ENCODE peak calls at places on chromosome 22, in ten cellular contexts. H, N, G, L, O, T, U, A, C and M are unnamed samples. For H3K4me1, the result is how much of the 10 kb centered on the place peaks cover.

GRCh38 chr22:36325163-36326031 is 62.4 kb downstream of the MYH9 start:
- DNase-seq in H (no peak), N (peak), G (no peak), L (peak), O (no peak), T (no peak), U (peak), A (no peak), C (no peak), M (peak)

GRCh38 chr22:45879552-45879949 is 97.4 kb downstream of the WNT7B start:
- DNase-seq in H (no peak), N (peak), G (no peak), L (no peak), O (no peak), T (no peak), U (no peak), A (no peak), C (no peak), M (peak)

GRCh38 chr22:30381250-30381649 is 6.0 kb downstream of the RNF215 start:
- DNase-seq in H (no peak), N (peak), G (no peak), L (no peak), O (no peak), T (no peak), U (no peak), A (no peak), C (no peak), M (no peak)

GRCh38 chr22:23182289-23183106 is 2.2 kb downstream of the BCR start:
- DNase-seq in H (peak), N (no peak), G (peak), L (no peak), O (no peak), T (peak), U (peak), A (no peak), C (peak), M (no peak)

GRCh38 chr22:35564975-35565867 is 24.6 kb downstream of the RASD2 start:
- DNase-seq in H (no peak), N (no peak), G (no peak), L (no peak), O (no peak), T (no peak), U (no peak), A (no peak), C (no peak), M (no peak)

GRCh38 chr22:27377501-27377900 is 424.1 kb downstream of the MN1 start:
- DNase-seq in H (no peak), N (no peak), G (no peak), L (no peak), O (no peak), T (peak), U (no peak), A (no peak), C (no peak), M (no peak)

GRCh38 chr22:45626198-45626651 is 45.4 kb upstream of the ATXN10 start:
- DNase-seq in H (no peak), N (no peak), G (no peak), L (peak), O (peak), T (peak), U (peak), A (no peak), C (no peak), M (no peak)

GRCh38 chr22:40329466-40329865 is 16.8 kb upstream of the ADSL start:
- DNase-seq in H (no peak), N (no peak), G (no peak), L (no peak), O (no peak), T (no peak), U (no peak), A (no peak), C (no peak), M (no peak)

GRCh38 chr22:47371263-47372090 is 609.0 kb downstream of the TBC1D22A start:
- DNase-seq in H (no peak), N (no peak), G (peak), L (peak), O (no peak), T (no peak), U (no peak), A (no peak), C (no peak), M (no peak)

GRCh38 chr22:46484156-46484860 is 53.1 kb downstream of the CELSR1 start:
- DNase-seq in H (no peak), N (no peak), G (no peak), L (no peak), O (peak), T (no peak), U (no peak), A (no peak), C (no peak), M (peak)

GRCh38 chr22:46802608-46803027 is 40.2 kb downstream of the TBC1D22A start:
- DNase-seq in H (no peak), N (no peak), G (no peak), L (no peak), O (no peak), T (no peak), U (no peak), A (no peak), C (no peak), M (no peak)

GRCh38 chr22:49767355-49768062 is 60.2 kb downstream of the BRD1 start:
- DNase-seq in H (peak), N (peak), G (peak), L (peak), O (peak), T (peak), U (no peak), A (no peak), C (peak), M (no peak)

GRCh38 chr22:49958961-49959781 is 1.4 kb upstream of the PIM3 start:
- DNase-seq in H (no peak), N (no peak), G (peak), L (no peak), O (no peak), T (no peak), U (no peak), A (no peak), C (no peak), M (peak)

GRCh38 chr22:36641902-36642640 is 61.5 kb downstream of the CACNG2 start:
- DNase-seq in H (no peak), N (no peak), G (no peak), L (no peak), O (peak), T (peak), U (no peak), A (no peak), C (no peak), M (no peak)

GRCh38 chr22:46079861-46080821 is 70.2 kb upstream of the PPARA start:
- DNase-seq in H (no peak), N (peak), G (peak), L (peak), O (peak), T (no peak), U (no peak), A (peak), C (no peak), M (peak)

GRCh38 chr22:27120036-27120435 is 462.6 kb downstream of the MIAT start:
- DNase-seq in H (no peak), N (no peak), G (no peak), L (no peak), O (no peak), T (no peak), U (no peak), A (no peak), C (no peak), M (no peak)

GRCh38 chr22:29457730-29458129 is 19.3 kb downstream of the RFPL1 start:
- DNase-seq in H (no peak), N (no peak), G (no peak), L (no peak), O (peak), T (no peak), U (peak), A (no peak), C (peak), M (no peak)

GRCh38 chr22:29820941-29821789 is 16.9 kb downstream of the ASCC2 start:
- DNase-seq in H (no peak), N (peak), G (peak), L (peak), O (peak), T (peak), U (peak), A (peak), C (peak), M (peak)

GRCh38 chr22:21827628-21828267 is 39.7 kb downstream of the MAPK1 start:
- DNase-seq in H (no peak), N (no peak), G (no peak), L (no peak), O (no peak), T (no peak), U (no peak), A (no peak), C (no peak), M (no peak)
- H3K4me1 ChIP-seq in H (half or more), N (half or more), G (under half), L (under half), O (under half), T (under half), U (under half), A (under half), C (under half), M (under half)

GRCh38 chr22:44624689-44625420 is 77.1 kb upstream of the PRR5 start:
- DNase-seq in H (no peak), N (peak), G (no peak), L (no peak), O (no peak), T (no peak), U (no peak), A (no peak), C (no peak), M (no peak)
- H3K4me1 ChIP-seq in H (under half), N (under half), G (under half), L (under half), O (under half), T (under half), U (under half), A (under half), C (under half), M (under half)

GRCh38 chr22:31625661-31626426 is 36.2 kb downstream of the PISD start:
- DNase-seq in H (no peak), N (peak), G (peak), L (no peak), O (no peak), T (no peak), U (peak), A (peak), C (peak), M (peak)
- H3K4me1 ChIP-seq in H (under half), N (under half), G (half or more), L (under half), O (under half), T (under half), U (under half), A (under half), C (under half), M (under half)

GRCh38 chr22:41845380-41846267 is 12.7 kb downstream of the SREBF2 start:
- DNase-seq in H (no peak), N (no peak), G (no peak), L (no peak), O (no peak), T (no peak), U (no peak), A (no peak), C (no peak), M (no peak)
- H3K4me1 ChIP-seq in H (half or more), N (under half), G (half or more), L (under half), O (under half), T (half or more), U (under half), A (half or more), C (under half), M (under half)

GRCh38 chr22:19173047-19174035 is 5.2 kb downstream of the SLC25A1 start:
- DNase-seq in H (no peak), N (no peak), G (no peak), L (peak), O (no peak), T (no peak), U (peak), A (no peak), C (no peak), M (peak)
- H3K4me1 ChIP-seq in H (under half), N (under half), G (half or more), L (under half), O (half or more), T (under half), U (under half), A (half or more), C (under half), M (under half)

GRCh38 chr22:22150457-22150856 is 94.1 kb upstream of the VPREB1 start:
- DNase-seq in H (no peak), N (no peak), G (no peak), L (no peak), O (no peak), T (no peak), U (no peak), A (no peak), C (no peak), M (no peak)

GRCh38 chr22:22144858-22145257 is 99.7 kb upstream of the VPREB1 start:
- DNase-seq in H (no peak), N (no peak), G (no peak), L (no peak), O (no peak), T (no peak), U (no peak), A (no peak), C (no peak), M (no peak)

GRCh38 chr22:22151308-22151707 is 93.3 kb upstream of the VPREB1 start:
- DNase-seq in H (no peak), N (no peak), G (no peak), L (no peak), O (no peak), T (no peak), U (no peak), A (no peak), C (no peak), M (no peak)

GRCh38 chr22:22154068-22154467 is 90.5 kb upstream of the VPREB1 start:
- DNase-seq in H (no peak), N (no peak), G (no peak), L (no peak), O (no peak), T (no peak), U (no peak), A (no peak), C (no peak), M (no peak)

GRCh38 chr22:22148905-22149304 is 95.7 kb upstream of the VPREB1 start:
- DNase-seq in H (no peak), N (no peak), G (no peak), L (no peak), O (no peak), T (no peak), U (no peak), A (no peak), C (no peak), M (no peak)
- H3K4me1 ChIP-seq in H (under half), N (under half), G (under half), L (under half), O (under half), T (under half), U (under half), A (under half), C (under half), M (under half)